ENCODE peak calls at places on chromosome 9, in nine cellular contexts. Z, E, H, G, X, B, O, D and M are unnamed samples.
A peak's percentile ranks its signal among the peaks of the same experiment; 100 is the strongest.

GRCh38 chr9:78130004-78130403 is 98.4 kb upstream of the GNAQ start:
- DNase-seq in Z (peak; percentile 36), E (no peak), H (no peak), G (peak; percentile 50), X (no peak), B (peak; percentile 36), O (peak; percentile 34), D (peak; percentile 56), M (peak; percentile 31)

GRCh38 chr9:131621551-131622321 is 76.4 kb downstream of the PRRT1B start:
- DNase-seq in Z (no peak), E (no peak), H (peak; percentile 63), G (no peak), X (no peak), B (no peak), O (no peak), D (no peak), M (no peak)

GRCh38 chr9:89387970-89388867 is 69.9 kb downstream of the SECISBP2 start:
- DNase-seq in Z (peak; percentile 89), E (no peak), H (no peak), G (peak; percentile 93), X (peak; percentile 87), B (peak; percentile 93), O (no peak), D (no peak), M (no peak)

GRCh38 chr9:12859704-12860251 is 85.0 kb downstream of the LURAP1L start:
- DNase-seq in Z (no peak), E (no peak), H (no peak), G (peak; percentile 83), X (no peak), B (peak; percentile 94), O (no peak), D (no peak), M (no peak)

GRCh38 chr9:117825609-117826347 is 121.6 kb downstream of the TLR4 start:
- DNase-seq in Z (no peak), E (no peak), H (no peak), G (no peak), X (no peak), B (no peak), O (no peak), D (no peak), M (no peak)

GRCh38 chr9:89902450-89902849 is 297.6 kb downstream of the GADD45G start:
- DNase-seq in Z (no peak), E (no peak), H (no peak), G (peak; percentile 30), X (no peak), B (peak; percentile 81), O (no peak), D (no peak), M (no peak)

GRCh38 chr9:118701985-118702384 is 667.2 kb downstream of the BRINP1 start:
- DNase-seq in Z (no peak), E (no peak), H (no peak), G (no peak), X (no peak), B (no peak), O (no peak), D (no peak), M (no peak)

GRCh38 chr9:16625831-16626230 is 244.6 kb downstream of the BNC2 start:
- DNase-seq in Z (no peak), E (no peak), H (no peak), G (peak; percentile 57), X (no peak), B (peak; percentile 68), O (no peak), D (no peak), M (no peak)

DNA sequence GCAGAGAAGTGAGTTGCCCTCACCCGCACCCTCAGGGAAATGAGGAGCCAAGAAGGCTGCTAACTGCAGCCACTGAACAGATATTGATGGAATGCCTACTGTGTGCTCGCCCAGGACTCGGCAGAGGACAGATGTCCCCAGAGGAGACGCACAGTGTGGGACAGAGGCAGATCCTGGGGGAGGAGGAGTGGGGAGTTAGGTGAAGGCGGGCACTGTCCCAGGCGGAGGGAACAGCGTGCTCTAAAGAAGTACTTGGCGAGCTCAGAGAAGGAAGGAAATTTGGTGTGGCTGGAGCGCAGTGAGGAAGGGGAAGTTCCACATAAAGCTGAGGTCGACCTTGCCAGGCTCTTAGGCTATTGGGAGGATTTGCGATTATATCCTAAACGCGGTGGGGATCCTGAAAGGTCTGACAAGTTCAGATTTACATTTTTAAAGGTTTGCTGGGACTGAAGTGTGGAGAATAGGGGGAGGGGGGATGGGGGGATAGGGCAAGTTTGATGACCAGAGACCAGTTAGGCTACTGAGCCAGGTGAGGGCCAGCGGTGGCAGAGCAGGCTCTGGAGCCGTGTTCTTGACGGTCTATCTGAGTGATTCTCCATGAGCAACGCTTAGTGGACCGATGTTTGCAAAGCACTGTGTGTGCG is 23.6 kb upstream of the CERCAM start:
- DNase-seq in Z (no peak), E (no peak), H (no peak), G (no peak), X (no peak), B (no peak), O (no peak), D (peak; percentile 33), M (no peak)
- H3K4me3 ChIP-seq in Z (no peak overlapping the region), E (no peak overlapping the region), H (no peak overlapping the region), G (no peak overlapping the region), X (peak overlapping the region; percentile 9), B (no peak overlapping the region), O (no peak overlapping the region), D (no peak overlapping the region), M (no peak overlapping the region)

DNA sequence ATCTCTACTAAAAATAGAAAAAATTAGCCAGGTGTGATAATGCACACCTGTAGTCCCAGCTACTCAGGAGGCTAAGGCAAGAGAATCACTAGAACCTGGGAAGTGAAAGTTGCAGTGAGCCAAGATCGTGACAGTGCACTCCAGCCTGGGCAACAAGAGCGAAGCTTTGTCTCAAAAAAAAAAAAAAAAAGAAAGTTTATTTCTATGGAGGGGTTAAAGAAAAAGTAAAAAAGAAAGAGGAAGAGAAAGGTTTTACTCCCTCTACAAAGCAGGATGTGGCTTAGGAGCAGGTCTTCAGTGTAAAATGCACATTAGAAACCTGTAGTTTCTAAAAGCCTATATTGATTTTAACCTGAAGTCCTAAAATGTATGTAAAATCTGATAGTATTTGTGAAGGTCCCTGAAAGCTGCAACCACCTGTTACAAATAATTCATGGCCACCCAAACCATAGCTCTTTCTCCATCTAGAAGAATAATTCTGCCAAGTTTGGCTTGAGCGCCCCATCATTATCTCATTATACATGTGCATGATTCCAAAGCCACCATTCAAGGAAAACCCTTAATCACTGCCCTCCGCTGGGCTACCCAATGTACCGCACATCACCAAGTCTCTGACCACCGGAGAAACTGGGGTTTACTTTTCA is 3.4 kb downstream of the FNBP1 start:
- DNase-seq in Z (no peak), E (no peak), H (no peak), G (peak; percentile 18), X (no peak), B (no peak), O (peak; percentile 54), D (peak; percentile 38), M (peak; percentile 36)
- TF ChIP-seq CTCF in Z (no peak), E (no peak), H (no peak), G (peak; percentile 8), X (no peak), B (peak; percentile 11), O (peak; percentile 53), D (peak; percentile 32), M (peak; percentile 19)

DNA sequence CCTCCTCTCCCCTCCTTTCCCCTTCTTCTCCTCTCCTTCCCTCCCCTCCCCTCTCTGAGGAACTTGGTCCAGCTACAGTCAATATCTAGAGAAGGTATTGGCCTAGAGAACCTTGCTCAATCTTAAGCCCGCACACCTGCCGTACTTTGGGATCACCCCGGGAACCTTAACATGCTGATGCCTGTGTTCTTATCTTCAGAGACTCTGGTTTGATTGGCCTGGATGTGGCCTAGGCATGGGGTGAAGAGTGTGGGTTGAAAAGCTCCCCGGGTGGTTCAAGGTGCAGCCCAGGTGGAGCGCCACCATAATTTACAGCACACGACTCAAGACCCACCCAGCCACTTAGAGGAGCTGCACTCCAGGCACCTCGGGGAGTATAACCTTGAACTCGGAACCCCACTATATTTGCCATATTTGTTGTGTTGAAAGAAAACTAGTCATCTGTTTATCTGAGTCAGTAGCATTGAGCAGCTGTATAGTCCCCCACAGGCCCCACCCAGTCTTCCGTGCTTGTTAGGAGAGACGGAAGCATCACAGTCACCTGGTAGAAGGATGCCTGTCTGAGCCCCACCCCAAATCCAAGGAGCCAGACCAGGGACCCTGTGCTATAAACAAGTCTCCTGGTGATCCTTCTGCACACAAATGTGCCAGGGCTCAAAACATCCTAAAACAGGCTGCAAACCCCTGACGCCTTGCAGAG is 14.4 kb upstream of the PHF19 start:
- DNase-seq in Z (no peak), E (no peak), H (no peak), G (no peak), X (no peak), B (peak; percentile 26), O (no peak), D (no peak), M (no peak)
- H3K4me3 ChIP-seq in Z (no peak overlapping the region), E (no peak overlapping the region), H (no peak overlapping the region), G (no peak overlapping the region), X (no peak overlapping the region), B (no peak overlapping the region), O (no peak overlapping the region), D (no peak overlapping the region), M (no peak overlapping the region)

GRCh38 chr9:130432362-130432761 is 12.4 kb upstream of the ASS1 start:
- DNase-seq in Z (no peak), E (no peak), H (no peak), G (no peak), X (peak; percentile 34), B (no peak), O (no peak), D (no peak), M (no peak)
- TF ChIP-seq CTCF in Z (no peak), E (no peak), H (no peak), G (no peak), X (no peak), B (no peak), O (peak; percentile 45), D (no peak), M (no peak)

GRCh38 chr9:133874659-133875058 is 117.5 kb downstream of the VAV2 start:
- DNase-seq in Z (no peak), E (no peak), H (no peak), G (no peak), X (no peak), B (no peak), O (no peak), D (no peak), M (no peak)
- H3K4me3 ChIP-seq in Z (no peak overlapping the region), E (no peak overlapping the region), H (no peak overlapping the region), G (no peak overlapping the region), X (no peak overlapping the region), B (no peak overlapping the region), O (no peak overlapping the region), D (no peak overlapping the region), M (no peak overlapping the region)

DNA sequence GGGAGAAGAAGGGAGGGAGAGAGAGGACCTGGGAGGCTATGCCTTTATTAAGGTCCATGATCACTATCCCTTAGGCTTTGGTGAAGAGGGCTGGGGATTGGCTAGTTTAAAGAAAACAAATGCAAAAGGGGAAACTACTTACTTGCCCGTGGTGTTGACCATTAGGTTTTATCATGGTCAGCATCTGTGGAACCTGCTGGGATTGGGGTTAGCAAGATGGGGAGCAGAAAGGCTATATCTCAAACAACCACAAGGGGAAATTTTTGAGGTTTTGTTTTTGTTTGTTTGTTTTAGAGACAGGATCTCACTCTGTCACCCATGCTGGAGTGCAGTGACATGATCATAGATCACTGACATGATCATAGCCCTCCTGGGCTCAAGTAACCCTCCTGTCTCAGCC is 9.0 kb upstream of the RAD23B start:
- DNase-seq in Z (no peak), E (no peak), H (no peak), G (no peak), X (no peak), B (no peak), O (no peak), D (no peak), M (no peak)
- TF ChIP-seq CTCF in Z (no peak), E (no peak), H (no peak), G (peak; percentile 2), X (no peak), B (peak; percentile 27), O (no peak), D (peak; percentile 14), M (peak; percentile 10)

GRCh38 chr9:130243015-130243881 is 22.3 kb upstream of the HMCN2 start:
- DNase-seq in Z (peak; percentile 93), E (no peak), H (no peak), G (peak; percentile 46), X (peak; percentile 77), B (peak; percentile 41), O (peak; percentile 82), D (peak; percentile 88), M (peak; percentile 92)
- H3K4me3 ChIP-seq in Z (no peak overlapping the region), E (no peak overlapping the region), H (no peak overlapping the region), G (no peak overlapping the region), X (no peak overlapping the region), B (no peak overlapping the region), O (peak overlapping the region; percentile 34), D (no peak overlapping the region), M (no peak overlapping the region)